ENCODE peak calls at places on chromosome 19, in four cellular contexts. E, A, O and C are unnamed samples.

GRCh38 chr19:57282011-57282636 is 1.8 kb downstream of the ZNF460 start:
- DNase-seq in E (no peak), A (no peak), O (no peak), C (no peak)

GRCh38 chr19:49936549-49936948 is 7.2 kb upstream of the NUP62 start:
- DNase-seq in E (no peak), A (no peak), O (no peak), C (no peak)

GRCh38 chr19:4258181-4258580 is 11.3 kb downstream of the YJU2 start:
- DNase-seq in E (no peak), A (no peak), O (no peak), C (no peak)

GRCh38 chr19:3387645-3388589 is 21.5 kb downstream of the NFIC start:
- DNase-seq in E (peak; percentile 80), A (no peak), O (peak; percentile 93), C (peak; percentile 84)

GRCh38 chr19:10419646-10420443 is 493 bp upstream of the PDE4A start:
- DNase-seq in E (no peak), A (peak; percentile 98), O (no peak), C (no peak)

GRCh38 chr19:51811344-51811743 is 16.4 kb downstream of the FPR3 start:
- DNase-seq in E (no peak), A (no peak), O (no peak), C (no peak)

GRCh38 chr19:42619271-42619670 is 24.5 kb upstream of the CEACAM8 start:
- DNase-seq in E (no peak), A (no peak), O (no peak), C (no peak)

GRCh38 chr19:6801397-6802086 is 29.0 kb downstream of the VAV1 start:
- DNase-seq in E (peak; percentile 29), A (peak; percentile 85), O (peak; percentile 65), C (peak; percentile 57)

GRCh38 chr19:41753159-41753558 is 2.2 kb upstream of the CEACAM6 start:
- DNase-seq in E (no peak), A (peak; percentile 91), O (peak; percentile 78), C (peak; percentile 74)

GRCh38 chr19:51676566-51677083 is 16.5 kb upstream of the SPACA6 start:
- DNase-seq in E (no peak), A (no peak), O (no peak), C (no peak)

GRCh38 chr19:11849264-11849615 is 714 bp downstream of the ZNF439 start:
- DNase-seq in E (no peak), A (no peak), O (no peak), C (no peak)

GRCh38 chr19:35013820-35014754 is 14.0 kb downstream of the GRAMD1A start:
- DNase-seq in E (no peak), A (no peak), O (no peak), C (peak; percentile 57)

GRCh38 chr19:6056282-6056741 is 54.0 kb downstream of the RFX2 start:
- DNase-seq in E (peak; percentile 31), A (no peak), O (no peak), C (peak; percentile 65)

GRCh38 chr19:57620673-57621348 is 6.8 kb downstream of the ZNF134 start:
- DNase-seq in E (no peak), A (no peak), O (no peak), C (no peak)

GRCh38 chr19:48878219-48879024 is 6.2 kb downstream of the PPP1R15A start:
- DNase-seq in E (no peak), A (no peak), O (peak; percentile 59), C (peak; percentile 75)

GRCh38 chr19:13091400-13092161 is 11.1 kb downstream of the LYL1 start:
- DNase-seq in E (peak; percentile 81), A (peak; percentile 65), O (no peak), C (no peak)

GRCh38 chr19:39265321-39265916 is 2.8 kb upstream of the IFNL2 start:
- DNase-seq in E (no peak), A (peak; percentile 79), O (no peak), C (no peak)

GRCh38 chr19:43561144-43561970 is 14.0 kb downstream of the XRCC1 start:
- DNase-seq in E (no peak), A (no peak), O (no peak), C (no peak)

GRCh38 chr19:46181386-46181774 is 33.3 kb downstream of the IGFL2 start:
- DNase-seq in E (no peak), A (peak; percentile 23), O (no peak), C (no peak)

GRCh38 chr19:31408460-31409124 is 59.4 kb upstream of the TSHZ3 start:
- DNase-seq in E (peak; percentile 51), A (no peak), O (no peak), C (no peak)

GRCh38 chr19:53958168-53958571 is 4.6 kb upstream of the CACNG8 start:
- DNase-seq in E (no peak), A (peak; percentile 83), O (no peak), C (no peak)

GRCh38 chr19:9165256-9165655 is 13.5 kb upstream of the OR7D2 start:
- DNase-seq in E (no peak), A (no peak), O (no peak), C (no peak)

GRCh38 chr19:49823472-49823871 is 5.4 kb downstream of the MED25 start:
- DNase-seq in E (no peak), A (no peak), O (no peak), C (no peak)

GRCh38 chr19:12933287-12934072 is at the start of gene FARSA:
- DNase-seq in E (peak; percentile 92), A (peak; percentile 97), O (peak; percentile 93), C (peak; percentile 95)

GRCh38 chr19:43612374-43612773 is 486 bp downstream of the SRRM5 start:
- DNase-seq in E (no peak), A (peak; percentile 54), O (no peak), C (no peak)

GRCh38 chr19:32230441-32230840 is 115.0 kb upstream of the ZNF507 start:
- DNase-seq in E (no peak), A (no peak), O (no peak), C (no peak)

GRCh38 chr19:43820098-43820860 is 6.8 kb upstream of the ZNF283 start:
- DNase-seq in E (peak; percentile 25), A (peak; percentile 58), O (no peak), C (peak; percentile 21)

GRCh38 chr19:15421726-15422260 is 3.0 kb upstream of the AKAP8L start:
- DNase-seq in E (no peak), A (no peak), O (peak; percentile 85), C (no peak)
- H3K36me3 ChIP-seq in E (no peaks in the 10 kb centered on the region), A (peaks cover 33% of the 10 kb centered on the region), O (peaks cover 40% of the 10 kb centered on the region), C (peaks cover 16% of the 10 kb centered on the region)

GRCh38 chr19:18833849-18834643 is 2.3 kb downstream of the UPF1 start:
- DNase-seq in E (no peak), A (no peak), O (no peak), C (peak; percentile 61)
- H3K4me3 ChIP-seq in E (peak overlapping the region; percentile 52), A (peak overlapping the region; percentile 85), O (peak overlapping the region; percentile 87), C (peak overlapping the region; percentile 90)

GRCh38 chr19:30276312-30276884 is 95.8 kb upstream of the ZNF536 start:
- DNase-seq in E (no peak), A (no peak), O (no peak), C (no peak)
- H3K9me3 ChIP-seq in E (no peaks in the 10 kb centered on the region), A (peaks cover 11% of the 10 kb centered on the region), O (no peaks in the 10 kb centered on the region), C (no peaks in the 10 kb centered on the region)

GRCh38 chr19:581399-582111 is 8.1 kb upstream of the HCN2 start:
- DNase-seq in E (no peak), A (no peak), O (no peak), C (no peak)
- H3K36me3 ChIP-seq in E (no peaks in the 10 kb centered on the region), A (peaks cover 43% of the 10 kb centered on the region), O (peaks cover 43% of the 10 kb centered on the region), C (peaks cover 15% of the 10 kb centered on the region)